ENCODE peak calls at places on chromosomes 16 and 17, in four cellular contexts. H, V, C and E are unnamed samples.

GRCh38 chr17:80725532-80725931 is 180.9 kb downstream of the RPTOR start:
- DNase-seq in H (no peak), V (no peak), C (no peak), E (no peak)

GRCh38 chr17:77566566-77566965 is 391.9 kb upstream of the TNRC6C start:
- DNase-seq in C (no peak), H (no peak), V (no peak), E (no peak)

GRCh38 chr17:82480345-82480744 is 21.8 kb downstream of the NARF start:
- DNase-seq in H (no peak), V (no peak), C (no peak), E (no peak)

GRCh38 chr16:83215417-83216001 is 588.7 kb downstream of the CDH13 start:
- DNase-seq in V (peak), C (no peak), H (peak), E (no peak)

GRCh38 chr17:13073013-13073412 is 55.2 kb upstream of the ELAC2 start:
- DNase-seq in V (no peak), H (no peak), C (no peak), E (no peak)

GRCh38 chr17:74182041-74182783 is 21.3 kb upstream of the RPL38 start:
- DNase-seq in V (no peak), C (no peak), H (no peak), E (no peak)

GRCh38 chr17:9284884-9285283 is 263.6 kb downstream of the NTN1 start:
- DNase-seq in H (no peak), C (no peak), V (no peak), E (no peak)

GRCh38 chr17:56099649-56100048 is 53.6 kb upstream of the ANKFN1 start:
- DNase-seq in V (no peak), C (no peak), H (no peak), E (no peak)

GRCh38 chr17:80948091-80948960 is 43.3 kb upstream of the CHMP6 start:
- DNase-seq in H (no peak), C (peak), V (no peak), E (no peak)

GRCh38 chr17:83054518-83055125 is 24.8 kb upstream of the METRNL start:
- DNase-seq in C (peak), H (no peak), V (no peak), E (no peak)

GRCh38 chr17:77666881-77667395 is 291.6 kb upstream of the TNRC6C start:
- DNase-seq in V (no peak), C (no peak), H (no peak), E (no peak)

GRCh38 chr16:50209548-50210265 is 56.6 kb downstream of the TENT4B start:
- DNase-seq in V (no peak), H (no peak), C (no peak), E (peak)

GRCh38 chr17:76681222-76682137 is 29.3 kb downstream of the MXRA7 start:
- DNase-seq in H (peak), C (peak), V (peak), E (peak)

GRCh38 chr16:31409433-31409832 is 16.3 kb downstream of the ITGAD start:
- DNase-seq in V (peak), C (no peak), H (no peak), E (no peak)

GRCh38 chr17:77862890-77863813 is 95.4 kb upstream of the TNRC6C start:
- DNase-seq in C (no peak), V (no peak), H (no peak), E (no peak)